ENCODE peak calls at places on chromosomes 4 and X, in five cellular contexts. One of them, this sample, is unnamed.

GRCh38 chr4:5158391-5158770 is 107.1 kb downstream of the STK32B start:
- DNase-seq in iris pigment epithelial cell: no peak
- DNase-seq in HS-5: no peak
- DNase-seq in AG08395: no peak
- DNase-seq in choroid plexus epithelial cell: no peak
- DNase-seq in this sample: no peak

GRCh38 chr4:185380320-185380719 is 15.4 kb downstream of the LRP2BP start:
- DNase-seq in iris pigment epithelial cell: no peak
- DNase-seq in HS-5: no peak
- DNase-seq in AG08395: no peak
- DNase-seq in choroid plexus epithelial cell: no peak
- DNase-seq in this sample: no peak

GRCh38 chr4:2934077-2934812 is 29.0 kb downstream of the NOP14 start:
- DNase-seq in iris pigment epithelial cell: peak; percentile 69
- DNase-seq in HS-5: no peak
- DNase-seq in AG08395: peak; percentile 65
- DNase-seq in choroid plexus epithelial cell: peak; percentile 49
- DNase-seq in this sample: peak; percentile 61

GRCh38 chrX:47358387-47359065 is 11.9 kb upstream of the ZNF157 start:
- DNase-seq in iris pigment epithelial cell: peak; percentile 14
- DNase-seq in HS-5: no peak
- DNase-seq in AG08395: no peak
- DNase-seq in choroid plexus epithelial cell: peak; percentile 12
- DNase-seq in this sample: no peak

GRCh38 chr4:37793562-37793961 is 32.9 kb upstream of the PGM2 start:
- DNase-seq in iris pigment epithelial cell: peak; percentile 15
- DNase-seq in HS-5: no peak
- DNase-seq in AG08395: peak; percentile 15
- DNase-seq in choroid plexus epithelial cell: peak; percentile 49
- DNase-seq in this sample: no peak

GRCh38 chr4:70559924-70560323 is 32.1 kb upstream of the AMBN start:
- DNase-seq in iris pigment epithelial cell: peak; percentile 14
- DNase-seq in HS-5: no peak
- DNase-seq in AG08395: no peak
- DNase-seq in choroid plexus epithelial cell: peak; percentile 17
- DNase-seq in this sample: no peak

GRCh38 chr4:178037459-178038214 is 595.4 kb upstream of the AGA start:
- DNase-seq in iris pigment epithelial cell: no peak
- DNase-seq in HS-5: no peak
- DNase-seq in AG08395: no peak
- DNase-seq in choroid plexus epithelial cell: no peak
- DNase-seq in this sample: no peak

GRCh38 chrX:130165181-130165702 is 399 bp downstream of the AIFM1 start:
- DNase-seq in iris pigment epithelial cell: peak; percentile 50
- DNase-seq in HS-5: no peak
- DNase-seq in AG08395: no peak
- DNase-seq in choroid plexus epithelial cell: peak; percentile 40
- DNase-seq in this sample: no peak

GRCh38 chr4:157172011-157172410 is 48.5 kb upstream of the GRIA2 start:
- DNase-seq in iris pigment epithelial cell: peak; percentile 34
- DNase-seq in HS-5: peak; percentile 9
- DNase-seq in AG08395: peak; percentile 12
- DNase-seq in choroid plexus epithelial cell: peak; percentile 56
- DNase-seq in this sample: no peak

GRCh38 chr4:148831945-148832344 is 389.7 kb upstream of the NR3C2 start:
- DNase-seq in iris pigment epithelial cell: peak; percentile 50
- DNase-seq in HS-5: peak; percentile 78
- DNase-seq in AG08395: peak; percentile 80
- DNase-seq in choroid plexus epithelial cell: peak; percentile 77
- DNase-seq in this sample: no peak

This sample was measured in activated naive CD8-positive, alpha-beta T cell treated with anti-CD3 and anti-CD28 coated beads, Interleukin-2, amount 10 ng/mL, durations not matched to agents 7 days and 5 days.